ENCODE peak calls at places on chromosomes 2 and 18, in four cellular contexts. H is GM12878, A is GM23338, B is K562. T is an unnamed sample.

GRCh38 chr2:214575030-214575949 is 164.4 kb downstream of the VWC2L start:
- DNase-seq in A (no peak), B (no peak), H (no peak), T (no peak)

GRCh38 chr18:49510393-49511115 is 23.5 kb upstream of the C18orf32 start:
- DNase-seq in A (peak; percentile 71), B (peak; percentile 39), H (no peak), T (peak; percentile 46)

GRCh38 chr18:46320928-46321855 is 217.0 kb downstream of the HAUS1 start:
- DNase-seq in A (no peak), H (no peak), B (no peak), T (peak; percentile 84)

GRCh38 chr2:31137211-31138036 is 816 bp downstream of the GALNT14 start:
- DNase-seq in A (peak; percentile 54), B (no peak), H (no peak), T (peak; percentile 49)

GRCh38 chr18:14025306-14025940 is 106.8 kb downstream of the ZNF519 start:
- DNase-seq in B (no peak), H (no peak), A (peak; percentile 66), T (no peak)

GRCh38 chr18:2883137-2883671 is 36.4 kb downstream of the EMILIN2 start:
- DNase-seq in H (no peak), B (no peak), A (no peak), T (no peak)

GRCh38 chr18:27861539-27861938 is 315.4 kb downstream of the CDH2 start:
- DNase-seq in B (no peak), A (no peak), H (no peak), T (no peak)

GRCh38 chr2:219406861-219407230 is 11.3 kb upstream of the DES start:
- DNase-seq in A (no peak), H (no peak), B (no peak), T (peak; percentile 29)

GRCh38 chr2:233976690-233977294 is 59.6 kb downstream of the TRPM8 start:
- DNase-seq in B (peak; percentile 13), H (peak; percentile 9), A (peak; percentile 69), T (peak; percentile 70)

GRCh38 chr2:44086639-44087036 is 82.0 kb upstream of the PPM1B start:
- DNase-seq in A (no peak), B (no peak), H (no peak), T (no peak)

GRCh38 chr2:209696836-209697711 is 74.6 kb upstream of the UNC80 start:
- DNase-seq in A (no peak), H (peak; percentile 30), B (no peak), T (no peak)

GRCh38 chr2:16140771-16141640 is 200.7 kb downstream of the MYCN start:
- DNase-seq in H (no peak), A (no peak), B (no peak), T (peak; percentile 11)

GRCh38 chr2:220556658-220557057 is 929.2 kb downstream of the SLC4A3 start:
- DNase-seq in H (no peak), A (no peak), B (no peak), T (peak; percentile 71)

GRCh38 chr2:219638217-219638947 is 11.0 kb downstream of the SLC4A3 start:
- DNase-seq in H (no peak), A (peak; percentile 59), B (no peak), T (no peak)

GRCh38 chr2:219409619-219410018 is 8.6 kb upstream of the DES start:
- DNase-seq in A (no peak), H (no peak), B (no peak), T (no peak)

GRCh38 chr2:135485441-135485840 is 45.6 kb downstream of the ZRANB3 start:
- DNase-seq in H (no peak), B (no peak), A (no peak), T (no peak)

GRCh38 chr18:28793911-28794310 is 617.0 kb upstream of the CDH2 start:
- DNase-seq in B (no peak), A (no peak), H (no peak), T (no peak)

GRCh38 chr2:56185582-56186046 is 1.8 kb downstream of the CCDC85A start:
- DNase-seq in B (no peak), A (peak; percentile 79), H (no peak), T (peak; percentile 10)

GRCh38 chr2:237320801-237321563 is 93.0 kb downstream of the COL6A3 start:
- DNase-seq in B (no peak), H (no peak), A (no peak), T (no peak)

GRCh38 chr2:238163494-238164198 is 4.9 kb downstream of the ERFE start:
- DNase-seq in H (no peak), B (no peak), A (peak; percentile 61), T (no peak)

GRCh38 chr2:234864518-234864917 is 87.3 kb upstream of the SH3BP4 start:
- DNase-seq in B (no peak), A (no peak), H (no peak), T (no peak)

GRCh38 chr2:25825238-25825637 is 53.0 kb downstream of the ASXL2 start:
- DNase-seq in A (no peak), B (no peak), H (no peak), T (peak; percentile 19)

GRCh38 chr2:39542523-39542922 is 105.4 kb upstream of the MAP4K3 start:
- DNase-seq in B (no peak), H (no peak), A (no peak), T (no peak)

GRCh38 chr18:45237639-45238038 is 377.6 kb upstream of the SLC14A2 start:
- DNase-seq in A (no peak), B (no peak), H (no peak), T (no peak)

GRCh38 chr18:77103181-77103875 is 29.3 kb downstream of the MBP start:
- DNase-seq in A (no peak), B (no peak), H (no peak), T (no peak)

GRCh38 chr2:15334650-15335326 is 226.3 kb downstream of the NBAS start:
- DNase-seq in A (no peak), B (no peak), H (no peak), T (peak; percentile 68)

GRCh38 chr2:72090781-72091482 is 56.7 kb downstream of the CYP26B1 start:
- DNase-seq in A (no peak), B (no peak), H (no peak), T (no peak)

GRCh38 chr2:122831644-122832043 is 1076.2 kb downstream of the TSN start:
- DNase-seq in A (no peak), H (no peak), B (no peak), T (peak; percentile 35)

GRCh38 chr2:168089200-168089599 is 158.2 kb downstream of the STK39 start:
- DNase-seq in B (no peak), H (no peak), A (no peak), T (no peak)

GRCh38 chr2:96329416-96329815 is 4.3 kb downstream of the ITPRIPL1 start:
- DNase-seq in H (no peak), B (no peak), A (no peak), T (peak; percentile 80)

GRCh38 chr2:224954980-224955379 is 87.3 kb downstream of the DOCK10 start:
- DNase-seq in A (no peak), H (no peak), B (no peak), T (no peak)

GRCh38 chr2:70140978-70141753 is 49.7 kb downstream of the C2orf42 start:
- DNase-seq in B (peak; percentile 34), H (peak; percentile 88), A (peak; percentile 99), T (peak; percentile 98)

GRCh38 chr2:217286833-217287232 is 427.0 kb upstream of the TNP1 start:
- DNase-seq in A (no peak), B (no peak), H (no peak), T (no peak)

GRCh38 chr18:79786781-79787526 is 10.8 kb upstream of the KCNG2 start:
- DNase-seq in H (no peak), B (no peak), A (no peak), T (no peak)

GRCh38 chr2:60569680-60570111 is 16.2 kb upstream of the BCL11A start:
- DNase-seq in B (no peak), H (no peak), A (peak; percentile 36), T (no peak)

GRCh38 chr2:112700004-112700667 is 20.7 kb upstream of the NT5DC4 start:
- DNase-seq in H (no peak), B (no peak), A (no peak), T (no peak)

GRCh38 chr2:112701092-112701491 is 19.7 kb upstream of the NT5DC4 start:
- DNase-seq in A (no peak), B (no peak), H (no peak), T (no peak)

GRCh38 chr2:112703684-112704083 is 17.1 kb upstream of the NT5DC4 start:
- DNase-seq in H (no peak), A (no peak), B (no peak), T (no peak)

GRCh38 chr2:112694182-112694581 is 26.6 kb upstream of the NT5DC4 start:
- DNase-seq in B (no peak), H (no peak), A (no peak), T (no peak)

DNA sequence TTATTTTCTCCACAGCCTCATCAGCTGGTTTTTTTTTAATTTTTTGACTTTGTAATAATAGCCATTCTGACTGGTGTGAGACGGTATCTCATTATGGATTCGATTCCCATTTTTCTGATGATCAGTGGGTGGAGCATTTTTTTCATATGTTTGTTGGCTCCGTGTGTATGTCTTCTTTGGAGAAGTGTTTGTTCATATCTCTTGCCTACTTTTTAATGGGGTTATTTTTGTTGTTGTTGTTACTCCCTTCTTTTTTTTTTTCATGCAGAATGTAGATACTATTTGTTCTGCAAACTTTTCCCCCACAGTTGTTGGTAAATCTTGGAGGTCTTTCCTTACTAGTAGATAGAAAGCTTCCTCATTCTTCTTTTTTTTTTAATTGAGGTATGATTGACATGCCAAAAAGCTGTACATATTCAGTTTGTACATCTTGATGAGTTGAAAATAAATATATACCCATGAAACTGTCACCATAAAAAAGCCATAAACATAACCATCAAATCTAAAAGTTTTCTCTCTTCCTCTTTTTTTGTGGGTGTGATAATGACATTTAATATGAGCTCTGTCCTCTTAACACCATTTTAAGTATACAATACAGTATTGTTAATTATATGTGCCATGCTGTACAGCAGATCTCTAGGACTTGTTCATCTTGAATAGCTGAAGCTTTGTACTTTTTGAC is 21.8 kb upstream of the NT5DC4 start:
- DNase-seq in H (no peak), B (no peak), A (no peak), T (no peak)
- H3K4me2 ChIP-seq in H (no peak overlapping the region), B (no peak overlapping the region), A (no peak overlapping the region), T (no peak overlapping the region)

GRCh38 chr2:120442541-120442922 is 96.6 kb downstream of the INHBB start:
- DNase-seq in B (no peak), A (no peak), H (no peak), T (no peak)
- H2AFZ ChIP-seq in B (peak overlapping the region; percentile 26), A (peak overlapping the region; percentile 97), H (no peak overlapping the region), T (peak overlapping the region; percentile 74)

DNA sequence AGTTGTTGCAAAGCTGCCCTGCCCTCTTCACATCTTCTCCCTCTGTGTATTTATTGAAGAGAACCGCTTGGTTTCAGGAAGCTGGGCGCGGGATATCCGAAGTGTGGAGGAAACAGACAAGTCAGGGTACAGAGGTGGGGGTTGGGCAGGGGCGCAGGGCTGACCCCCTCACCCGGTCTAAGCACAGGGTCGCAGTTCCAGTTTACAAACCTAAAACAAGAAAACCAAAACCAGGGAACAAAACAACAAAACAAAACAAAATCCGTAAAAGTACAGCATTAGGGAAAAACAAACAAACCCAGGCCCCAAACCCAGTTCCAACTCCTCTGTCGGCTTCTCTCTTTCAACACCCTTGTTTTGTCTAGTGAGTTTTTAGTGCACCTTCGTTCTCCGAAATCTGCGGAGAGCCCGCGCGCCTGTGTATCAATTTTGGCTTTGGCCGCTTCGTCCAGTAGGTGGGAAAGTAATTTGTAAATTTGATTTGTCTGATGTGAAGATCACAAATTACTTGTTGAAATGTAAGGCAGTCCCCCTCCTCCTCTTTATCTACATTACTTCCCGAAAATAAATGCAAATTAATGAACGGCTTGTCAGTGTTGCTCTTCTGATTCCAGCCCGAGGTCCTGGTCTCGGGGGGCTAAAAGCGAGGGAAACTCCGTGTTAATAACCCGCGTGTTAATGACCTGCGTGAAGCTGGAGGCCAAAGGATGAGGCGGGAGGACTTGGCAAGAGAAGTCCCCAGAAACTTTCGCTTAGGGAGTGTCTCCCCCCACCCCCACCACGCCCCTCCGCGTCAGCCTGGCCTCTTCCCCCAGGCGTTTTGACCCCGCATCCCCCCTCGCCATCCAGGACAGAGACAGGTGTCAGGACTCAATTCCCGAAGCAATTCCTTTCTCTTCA is 6.9 kb downstream of the OTX1 start:
- DNase-seq in B (no peak), A (peak; percentile 37), H (no peak), T (no peak)
- H3K27me3 ChIP-seq in B (no peaks in the 10 kb centered on the region), A (peaks cover 100% of the 10 kb centered on the region), H (peaks cover 21% of the 10 kb centered on the region), T (peaks cover 13% of the 10 kb centered on the region)

GRCh38 chr2:47072728-47073191 is 82.3 kb downstream of the STPG4 start:
- DNase-seq in H (no peak), B (no peak), A (no peak), T (no peak)
- H3K4me2 ChIP-seq in H (no peak overlapping the region), B (no peak overlapping the region), A (no peak overlapping the region), T (no peak overlapping the region)